ENCODE peak calls at places on chromosomes 11 and 22, in ten cellular contexts. S is T-cell; J is activated CD8-positive, alpha-beta T cell treated with anti-CD3 and anti-CD28 coated beads, Interleukin-2, amount 10 ng/mL, durations not matched to agents 7 days and 5 days; P is brain microvascular endothelial cell; R is HCT116; C is endodermal cell; G is Kasumi-1; K is Right ventricle myocardium inferior; T is AG10803; L is adipocyte. W is an unnamed sample.

GRCh38 chr11:1138053-1138452 is 19.7 kb upstream of the MUC5AC start:
- DNase-seq in S (no peak), J (no peak), P (peak; percentile 41), R (no peak), C (no peak), G (no peak), K (no peak), T (peak; percentile 17), L (peak; percentile 13), W (no peak)

GRCh38 chr11:109695696-109696095 is 273.7 kb downstream of the C11orf87 start:
- DNase-seq in S (no peak), J (no peak), P (peak; percentile 7), R (no peak), C (no peak), G (no peak), K (no peak), T (peak; percentile 15), L (no peak), W (no peak)

GRCh38 chr11:111982019-111982464 is 43.2 kb upstream of the DLAT start:
- DNase-seq in S (peak; percentile 41), J (peak; percentile 70), P (peak; percentile 41), R (peak; percentile 31), C (peak; percentile 95), G (peak; percentile 28), K (no peak), T (peak; percentile 36), L (peak; percentile 45), W (no peak)

GRCh38 chr11:70703141-70704052 is 305.1 kb downstream of the CTTN start:
- DNase-seq in S (no peak), J (no peak), P (no peak), R (no peak), C (peak; percentile 79), G (no peak), K (peak; percentile 46), T (no peak), L (no peak), W (no peak)

GRCh38 chr11:72808415-72808814 is 5.8 kb upstream of the ATG16L2 start:
- DNase-seq in S (no peak), J (no peak), P (no peak), R (no peak), C (no peak), G (no peak), K (no peak), T (peak; percentile 29), L (peak; percentile 10), W (no peak)

GRCh38 chr11:20125927-20126326 is 34.3 kb downstream of the DBX1 start:
- DNase-seq in S (no peak), J (no peak), P (peak; percentile 11), R (no peak), C (no peak), G (no peak), K (no peak), T (peak; percentile 43), L (peak; percentile 58), W (no peak)

GRCh38 chr11:101945418-101945817 is 29.1 kb upstream of the ANGPTL5 start:
- DNase-seq in S (no peak), J (no peak), P (no peak), R (no peak), C (no peak), G (no peak), K (no peak), T (no peak), L (no peak), W (no peak)

GRCh38 chr11:76700177-76701100 is 29.9 kb upstream of the LRRC32 start:
- DNase-seq in S (no peak), J (no peak), P (peak; percentile 86), R (peak; percentile 79), C (no peak), G (peak; percentile 71), K (no peak), T (peak; percentile 95), L (peak; percentile 82), W (no peak)

GRCh38 chr11:1505480-1505879 is 18.9 kb upstream of the MOB2 start:
- DNase-seq in S (no peak), J (no peak), P (no peak), R (no peak), C (peak; percentile 71), G (no peak), K (peak; percentile 18), T (no peak), L (no peak), W (no peak)

GRCh38 chr11:94450061-94450460 is 43.6 kb downstream of the MRE11 start:
- DNase-seq in S (no peak), J (no peak), P (no peak), R (no peak), C (no peak), G (no peak), K (no peak), T (peak; percentile 35), L (no peak), W (no peak)

GRCh38 chr22:27993774-27994350 is 74.8 kb upstream of the PITPNB start:
- DNase-seq in S (no peak), J (no peak), P (no peak), R (no peak), C (no peak), G (no peak), K (no peak), T (no peak), L (no peak), W (peak; percentile 9)

GRCh38 chr22:32590556-32590955 is 115.9 kb downstream of the FBXO7 start:
- DNase-seq in S (no peak), J (no peak), P (peak; percentile 29), R (no peak), C (no peak), G (no peak), K (no peak), T (peak; percentile 78), L (no peak), W (no peak)

GRCh38 chr22:37896181-37896592 is 9.9 kb upstream of the MICALL1 start:
- DNase-seq in S (peak; percentile 27), J (peak; percentile 77), P (no peak), R (no peak), C (peak; percentile 68), G (peak; percentile 48), K (no peak), T (no peak), L (no peak), W (peak; percentile 37)